ENCODE peak calls at places on chromosomes 2 and 18, in nine cellular contexts. One of them, this sample, is unnamed.

GRCh38 chr2:216635701-216636541 is 2.7 kb downstream of the IGFBP2 start:
- DNase-seq in choroid plexus epithelial cell: no peak
- DNase-seq in aorta: peak; percentile 66
- DNase-seq in AG04449: no peak
- DNase-seq in fibroblast of the aortic adventitia: no peak
- DNase-seq in spleen: no peak
- DNase-seq in A549: no peak
- DNase-seq in CD8-positive, alpha-beta memory T cell: no peak
- DNase-seq in body of pancreas: peak; percentile 30
- DNase-seq in this sample: no peak

GRCh38 chr2:128613876-128614275 is 295.2 kb upstream of the HS6ST1 start:
- DNase-seq in choroid plexus epithelial cell: no peak
- DNase-seq in aorta: peak; percentile 8
- DNase-seq in AG04449: no peak
- DNase-seq in fibroblast of the aortic adventitia: no peak
- DNase-seq in spleen: peak; percentile 58
- DNase-seq in A549: no peak
- DNase-seq in CD8-positive, alpha-beta memory T cell: no peak
- DNase-seq in body of pancreas: no peak
- DNase-seq in this sample: no peak

GRCh38 chr18:51617167-51617566 is 419.7 kb upstream of the MEX3C start:
- DNase-seq in choroid plexus epithelial cell: peak; percentile 25
- DNase-seq in aorta: no peak
- DNase-seq in AG04449: no peak
- DNase-seq in fibroblast of the aortic adventitia: peak; percentile 46
- DNase-seq in spleen: no peak
- DNase-seq in A549: peak; percentile 40
- DNase-seq in CD8-positive, alpha-beta memory T cell: no peak
- DNase-seq in body of pancreas: no peak
- DNase-seq in this sample: no peak

GRCh38 chr18:34977787-34978532 is 63.3 kb upstream of the MAPRE2 start:
- DNase-seq in choroid plexus epithelial cell: no peak
- DNase-seq in aorta: peak; percentile 72
- DNase-seq in AG04449: no peak
- DNase-seq in fibroblast of the aortic adventitia: peak; percentile 8
- DNase-seq in spleen: peak; percentile 91
- DNase-seq in A549: no peak
- DNase-seq in CD8-positive, alpha-beta memory T cell: peak; percentile 13
- DNase-seq in body of pancreas: peak; percentile 47
- DNase-seq in this sample: no peak

GRCh38 chr2:239811001-239811798 is 213.9 kb downstream of the NDUFA10 start:
- DNase-seq in choroid plexus epithelial cell: no peak
- DNase-seq in aorta: no peak
- DNase-seq in AG04449: no peak
- DNase-seq in fibroblast of the aortic adventitia: peak; percentile 39
- DNase-seq in spleen: peak; percentile 45
- DNase-seq in A549: no peak
- DNase-seq in CD8-positive, alpha-beta memory T cell: no peak
- DNase-seq in body of pancreas: peak; percentile 7
- DNase-seq in this sample: no peak

GRCh38 chr2:65545818-65546217 is 113.4 kb upstream of the SPRED2 start:
- DNase-seq in choroid plexus epithelial cell: no peak
- DNase-seq in aorta: no peak
- DNase-seq in AG04449: no peak
- DNase-seq in fibroblast of the aortic adventitia: peak; percentile 32
- DNase-seq in spleen: no peak
- DNase-seq in A549: no peak
- DNase-seq in CD8-positive, alpha-beta memory T cell: no peak
- DNase-seq in body of pancreas: no peak
- DNase-seq in this sample: no peak

GRCh38 chr2:5694016-5694690 is 2.0 kb downstream of the SOX11 start:
- DNase-seq in choroid plexus epithelial cell: no peak
- DNase-seq in aorta: no peak
- DNase-seq in AG04449: no peak
- DNase-seq in fibroblast of the aortic adventitia: no peak
- DNase-seq in spleen: no peak
- DNase-seq in A549: no peak
- DNase-seq in CD8-positive, alpha-beta memory T cell: no peak
- DNase-seq in body of pancreas: no peak
- DNase-seq in this sample: no peak

GRCh38 chr2:216315817-216316603 is 56.3 kb downstream of the MARCHF4 start:
- DNase-seq in choroid plexus epithelial cell: peak; percentile 55
- DNase-seq in aorta: no peak
- DNase-seq in AG04449: no peak
- DNase-seq in fibroblast of the aortic adventitia: peak; percentile 63
- DNase-seq in spleen: no peak
- DNase-seq in A549: peak; percentile 64
- DNase-seq in CD8-positive, alpha-beta memory T cell: no peak
- DNase-seq in body of pancreas: no peak
- DNase-seq in this sample: no peak

GRCh38 chr2:38190542-38191218 is 114.7 kb upstream of the CYP1B1 start:
- DNase-seq in choroid plexus epithelial cell: peak; percentile 91
- DNase-seq in aorta: no peak
- DNase-seq in AG04449: peak; percentile 62
- DNase-seq in fibroblast of the aortic adventitia: peak; percentile 95
- DNase-seq in spleen: no peak
- DNase-seq in A549: no peak
- DNase-seq in CD8-positive, alpha-beta memory T cell: no peak
- DNase-seq in body of pancreas: no peak
- DNase-seq in this sample: no peak

GRCh38 chr2:68709421-68709911 is 25.1 kb upstream of the ARHGAP25 start:
- DNase-seq in choroid plexus epithelial cell: peak; percentile 67
- DNase-seq in aorta: no peak
- DNase-seq in AG04449: no peak
- DNase-seq in fibroblast of the aortic adventitia: peak; percentile 58
- DNase-seq in spleen: no peak
- DNase-seq in A549: peak; percentile 62
- DNase-seq in CD8-positive, alpha-beta memory T cell: no peak
- DNase-seq in body of pancreas: no peak
- DNase-seq in this sample: peak; percentile 44

GRCh38 chr2:25824216-25824615 is 54.1 kb downstream of the ASXL2 start:
- DNase-seq in choroid plexus epithelial cell: no peak
- DNase-seq in aorta: no peak
- DNase-seq in AG04449: no peak
- DNase-seq in fibroblast of the aortic adventitia: no peak
- DNase-seq in spleen: no peak
- DNase-seq in A549: no peak
- DNase-seq in CD8-positive, alpha-beta memory T cell: no peak
- DNase-seq in body of pancreas: no peak
- DNase-seq in this sample: no peak

GRCh38 chr2:25824718-25825117 is 53.6 kb downstream of the ASXL2 start:
- DNase-seq in choroid plexus epithelial cell: no peak
- DNase-seq in aorta: no peak
- DNase-seq in AG04449: no peak
- DNase-seq in fibroblast of the aortic adventitia: no peak
- DNase-seq in spleen: no peak
- DNase-seq in A549: no peak
- DNase-seq in CD8-positive, alpha-beta memory T cell: no peak
- DNase-seq in body of pancreas: no peak
- DNase-seq in this sample: no peak

GRCh38 chr2:25821225-25822056 is 56.8 kb downstream of the ASXL2 start:
- DNase-seq in choroid plexus epithelial cell: peak; percentile 75
- DNase-seq in aorta: no peak
- DNase-seq in AG04449: no peak
- DNase-seq in fibroblast of the aortic adventitia: peak; percentile 59
- DNase-seq in spleen: no peak
- DNase-seq in A549: no peak
- DNase-seq in CD8-positive, alpha-beta memory T cell: no peak
- DNase-seq in body of pancreas: no peak
- DNase-seq in this sample: peak; percentile 46

GRCh38 chr2:25825238-25825637 is 53.0 kb downstream of the ASXL2 start:
- DNase-seq in choroid plexus epithelial cell: no peak
- DNase-seq in aorta: no peak
- DNase-seq in AG04449: no peak
- DNase-seq in fibroblast of the aortic adventitia: no peak
- DNase-seq in spleen: no peak
- DNase-seq in A549: no peak
- DNase-seq in CD8-positive, alpha-beta memory T cell: no peak
- DNase-seq in body of pancreas: no peak
- DNase-seq in this sample: no peak

DNA sequence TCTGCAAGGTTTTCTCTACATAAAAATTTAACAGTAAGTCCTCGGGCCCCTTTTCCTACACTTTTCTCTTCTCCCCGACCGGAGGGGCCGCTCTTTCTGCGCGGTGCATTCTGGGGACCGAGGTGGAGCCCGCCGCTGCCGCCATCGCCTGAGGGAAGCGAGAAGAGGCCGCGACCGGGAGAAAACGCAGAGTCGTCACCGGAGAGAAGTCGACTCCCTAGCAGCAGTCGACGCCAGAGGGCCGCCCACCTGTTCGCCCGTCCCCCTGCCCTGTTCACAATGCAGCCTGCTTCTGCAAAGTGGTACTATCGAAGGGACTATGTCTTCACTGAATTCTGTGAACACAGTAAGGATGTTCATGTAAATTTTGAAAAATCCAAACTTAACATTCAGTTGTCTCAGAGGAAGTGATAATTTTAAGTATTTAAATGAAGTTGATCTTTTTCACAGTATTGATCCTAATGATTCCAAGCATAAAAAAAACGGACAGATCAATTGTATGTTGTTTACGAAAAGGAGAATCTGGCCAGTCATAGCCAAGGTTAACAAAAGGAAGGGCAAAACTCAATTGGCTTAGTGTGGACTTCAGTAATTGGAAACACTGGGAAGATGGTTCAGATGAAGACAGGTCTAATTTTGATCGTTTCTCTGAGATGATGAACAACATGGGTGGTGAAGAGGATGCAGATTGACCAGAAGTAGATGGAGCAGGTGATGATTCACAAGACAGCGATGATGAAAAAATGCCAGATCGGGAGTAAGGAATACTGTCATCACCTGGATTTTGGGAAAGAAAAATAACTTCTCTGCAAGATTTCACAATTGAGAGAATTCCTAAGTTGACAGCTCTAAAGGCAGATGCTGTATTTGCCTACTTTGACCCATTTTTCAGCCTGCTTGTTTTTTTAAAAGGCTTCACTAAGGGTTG is 55.8 kb downstream of the ASXL2 start:
- DNase-seq in choroid plexus epithelial cell: peak; percentile 34
- DNase-seq in aorta: peak; percentile 58
- DNase-seq in AG04449: no peak
- DNase-seq in fibroblast of the aortic adventitia: no peak
- DNase-seq in spleen: peak; percentile 87
- DNase-seq in A549: no peak
- DNase-seq in CD8-positive, alpha-beta memory T cell: peak; percentile 51
- DNase-seq in body of pancreas: peak; percentile 49
- DNase-seq in this sample: no peak
- H3K4me3 ChIP-seq in choroid plexus epithelial cell: peak overlapping the region; percentile 54
- H3K4me3 ChIP-seq in aorta: no peak overlapping the region
- H3K4me3 ChIP-seq in AG04449: no peak overlapping the region
- H3K4me3 ChIP-seq in fibroblast of the aortic adventitia: peak overlapping the region; percentile 6
- H3K4me3 ChIP-seq in spleen: peak overlapping the region; percentile 12
- H3K4me3 ChIP-seq in A549: peak overlapping the region; percentile 19
- H3K4me3 ChIP-seq in CD8-positive, alpha-beta memory T cell: peak overlapping the region; percentile 40
- H3K4me3 ChIP-seq in body of pancreas: no peak overlapping the region
- H3K4me3 ChIP-seq in this sample: no peak overlapping the region

DNA sequence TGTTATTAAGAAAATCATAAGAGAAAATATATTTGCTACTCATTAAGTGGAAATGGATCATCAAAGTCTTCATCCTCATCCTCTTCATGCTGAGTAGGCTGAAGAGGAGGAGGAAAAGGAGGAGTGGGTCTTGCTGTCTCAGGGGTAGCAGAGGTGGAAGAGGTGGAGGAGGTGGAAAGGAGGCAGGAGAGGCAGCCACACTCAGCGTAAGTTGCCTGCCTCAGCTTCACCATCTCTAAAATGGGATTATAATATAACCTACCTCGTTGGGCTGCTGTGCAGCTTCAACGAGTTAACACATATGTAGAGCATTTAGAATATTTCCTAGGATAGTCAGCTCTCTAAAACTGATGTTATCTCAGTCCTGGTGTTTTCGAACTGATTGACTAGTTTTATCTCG is 4.3 kb upstream of the MYO1B start:
- DNase-seq in choroid plexus epithelial cell: no peak
- DNase-seq in aorta: no peak
- DNase-seq in AG04449: no peak
- DNase-seq in fibroblast of the aortic adventitia: no peak
- DNase-seq in spleen: no peak
- DNase-seq in A549: no peak
- DNase-seq in CD8-positive, alpha-beta memory T cell: no peak
- DNase-seq in body of pancreas: no peak
- DNase-seq in this sample: no peak
- H3K4me3 ChIP-seq in choroid plexus epithelial cell: no peak overlapping the region
- H3K4me3 ChIP-seq in aorta: no peak overlapping the region
- H3K4me3 ChIP-seq in AG04449: no peak overlapping the region
- H3K4me3 ChIP-seq in fibroblast of the aortic adventitia: no peak overlapping the region
- H3K4me3 ChIP-seq in spleen: no peak overlapping the region
- H3K4me3 ChIP-seq in A549: no peak overlapping the region
- H3K4me3 ChIP-seq in CD8-positive, alpha-beta memory T cell: no peak overlapping the region
- H3K4me3 ChIP-seq in body of pancreas: no peak overlapping the region
- H3K4me3 ChIP-seq in this sample: no peak overlapping the region

GRCh38 chr2:196544906-196545433 is 94.5 kb upstream of the CCDC150 start:
- DNase-seq in choroid plexus epithelial cell: no peak
- DNase-seq in aorta: no peak
- DNase-seq in AG04449: no peak
- DNase-seq in fibroblast of the aortic adventitia: peak; percentile 14
- DNase-seq in spleen: no peak
- DNase-seq in A549: no peak
- DNase-seq in CD8-positive, alpha-beta memory T cell: no peak
- DNase-seq in body of pancreas: no peak
- DNase-seq in this sample: no peak
- H3K4me3 ChIP-seq in choroid plexus epithelial cell: no peak overlapping the region
- H3K4me3 ChIP-seq in aorta: no peak overlapping the region
- H3K4me3 ChIP-seq in AG04449: no peak overlapping the region
- H3K4me3 ChIP-seq in fibroblast of the aortic adventitia: no peak overlapping the region
- H3K4me3 ChIP-seq in spleen: no peak overlapping the region
- H3K4me3 ChIP-seq in A549: no peak overlapping the region
- H3K4me3 ChIP-seq in CD8-positive, alpha-beta memory T cell: no peak overlapping the region
- H3K4me3 ChIP-seq in body of pancreas: no peak overlapping the region
- H3K4me3 ChIP-seq in this sample: no peak overlapping the region

GRCh38 chr2:42568431-42569115 is at the start of gene MTA3:
- DNase-seq in choroid plexus epithelial cell: peak; percentile 26
- DNase-seq in aorta: peak; percentile 75
- DNase-seq in AG04449: no peak
- DNase-seq in fibroblast of the aortic adventitia: peak; percentile 8
- DNase-seq in spleen: peak; percentile 92
- DNase-seq in A549: peak; percentile 48
- DNase-seq in CD8-positive, alpha-beta memory T cell: peak; percentile 41
- DNase-seq in body of pancreas: peak; percentile 70
- DNase-seq in this sample: no peak

GRCh38 chr2:42566837-42567251 is 1.6 kb upstream of the MTA3 start:
- DNase-seq in choroid plexus epithelial cell: peak; percentile 16
- DNase-seq in aorta: no peak
- DNase-seq in AG04449: no peak
- DNase-seq in fibroblast of the aortic adventitia: no peak
- DNase-seq in spleen: no peak
- DNase-seq in A549: no peak
- DNase-seq in CD8-positive, alpha-beta memory T cell: no peak
- DNase-seq in body of pancreas: no peak
- DNase-seq in this sample: no peak

GRCh38 chr2:42567806-42568429 is 514 bp upstream of the MTA3 start:
- DNase-seq in choroid plexus epithelial cell: peak; percentile 67
- DNase-seq in aorta: peak; percentile 52
- DNase-seq in AG04449: no peak
- DNase-seq in fibroblast of the aortic adventitia: no peak
- DNase-seq in spleen: peak; percentile 82
- DNase-seq in A549: peak; percentile 18
- DNase-seq in CD8-positive, alpha-beta memory T cell: no peak
- DNase-seq in body of pancreas: peak; percentile 38
- DNase-seq in this sample: no peak

GRCh38 chr2:42566006-42566405 is 2.4 kb upstream of the MTA3 start:
- DNase-seq in choroid plexus epithelial cell: no peak
- DNase-seq in aorta: no peak
- DNase-seq in AG04449: no peak
- DNase-seq in fibroblast of the aortic adventitia: no peak
- DNase-seq in spleen: no peak
- DNase-seq in A549: no peak
- DNase-seq in CD8-positive, alpha-beta memory T cell: no peak
- DNase-seq in body of pancreas: no peak
- DNase-seq in this sample: no peak

GRCh38 chr2:42567389-42567788 is 1.0 kb upstream of the MTA3 start:
- DNase-seq in choroid plexus epithelial cell: peak; percentile 79
- DNase-seq in aorta: no peak
- DNase-seq in AG04449: peak; percentile 55
- DNase-seq in fibroblast of the aortic adventitia: peak; percentile 42
- DNase-seq in spleen: no peak
- DNase-seq in A549: no peak
- DNase-seq in CD8-positive, alpha-beta memory T cell: no peak
- DNase-seq in body of pancreas: no peak
- DNase-seq in this sample: no peak
- H3K4me3 ChIP-seq in choroid plexus epithelial cell: no peak overlapping the region
- H3K4me3 ChIP-seq in aorta: no peak overlapping the region
- H3K4me3 ChIP-seq in AG04449: no peak overlapping the region
- H3K4me3 ChIP-seq in fibroblast of the aortic adventitia: no peak overlapping the region
- H3K4me3 ChIP-seq in spleen: no peak overlapping the region
- H3K4me3 ChIP-seq in A549: no peak overlapping the region
- H3K4me3 ChIP-seq in CD8-positive, alpha-beta memory T cell: no peak overlapping the region
- H3K4me3 ChIP-seq in body of pancreas: no peak overlapping the region
- H3K4me3 ChIP-seq in this sample: no peak overlapping the region